ENCODE peak calls at places on chromosomes 5 and 9, in nine cellular contexts. L, U, I, Z, M, H, P, N and D are unnamed samples. For H3K27me3, the result is how much of the 10 kb centered on the place peaks cover.

GRCh38 chr5:171600736-171601265 is 181.4 kb downstream of the FGF18 start:
- DNase-seq in P (peak), Z (peak), L (no peak), H (no peak), I (no peak), U (peak), M (no peak), N (no peak), D (no peak)

GRCh38 chr9:1530681-1531080 is 480.5 kb downstream of the DMRT2 start:
- DNase-seq in H (no peak), L (no peak), N (no peak), M (no peak), P (no peak), Z (no peak), I (no peak), U (no peak), D (no peak)

GRCh38 chr9:131174681-131175239 is 49.4 kb downstream of the NUP214 start:
- DNase-seq in Z (no peak), I (no peak), N (no peak), P (no peak), L (no peak), U (no peak), H (no peak), M (no peak), D (no peak)

GRCh38 chr5:134510970-134511795 is 14.3 kb upstream of the JADE2 start:
- DNase-seq in P (peak), N (no peak), L (no peak), M (no peak), H (peak), U (no peak), I (no peak), Z (peak), D (peak)

GRCh38 chr5:94893404-94894145 is 275.1 kb downstream of the SLF1 start:
- DNase-seq in U (no peak), M (peak), N (no peak), Z (peak), L (no peak), P (peak), H (no peak), I (no peak), D (no peak)

GRCh38 chr5:72245517-72246238 is 74.4 kb downstream of the MRPS27 start:
- DNase-seq in P (no peak), N (no peak), H (no peak), Z (no peak), L (no peak), U (no peak), M (no peak), I (no peak), D (no peak)

GRCh38 chr5:149550267-149550582 is 1.0 kb downstream of the CSNK1A1 start:
- DNase-seq in M (no peak), Z (peak), H (no peak), N (no peak), L (no peak), I (no peak), U (no peak), P (peak), D (no peak)

GRCh38 chr9:88809371-88809770 is 181.9 kb upstream of the S1PR3 start:
- DNase-seq in L (no peak), U (no peak), Z (no peak), N (no peak), H (no peak), P (peak), M (no peak), I (no peak), D (no peak)

GRCh38 chr5:128632264-128632663 is 94.2 kb upstream of the FBN2 start:
- DNase-seq in I (no peak), H (no peak), U (no peak), L (no peak), M (no peak), N (no peak), P (peak), Z (no peak), D (no peak)

GRCh38 chr5:82246960-82247574 is 31.1 kb downstream of the RPS23 start:
- DNase-seq in L (no peak), M (no peak), U (no peak), P (no peak), I (no peak), N (no peak), Z (no peak), H (no peak), D (no peak)

GRCh38 chr5:162870966-162871365 is 566.4 kb upstream of the CCNG1 start:
- DNase-seq in I (no peak), U (no peak), M (no peak), H (no peak), N (no peak), L (no peak), Z (no peak), P (no peak), D (no peak)

GRCh38 chr5:1703352-1704050 is 96.1 kb downstream of the MRPL36 start:
- DNase-seq in P (no peak), N (no peak), I (no peak), U (no peak), M (no peak), H (no peak), Z (no peak), L (no peak), D (no peak)
- H3K27me3 ChIP-seq in P (under half), N (under half), I (under half), U (under half), M (under half), H (under half), Z (under half), L (under half), D (under half)

DNA sequence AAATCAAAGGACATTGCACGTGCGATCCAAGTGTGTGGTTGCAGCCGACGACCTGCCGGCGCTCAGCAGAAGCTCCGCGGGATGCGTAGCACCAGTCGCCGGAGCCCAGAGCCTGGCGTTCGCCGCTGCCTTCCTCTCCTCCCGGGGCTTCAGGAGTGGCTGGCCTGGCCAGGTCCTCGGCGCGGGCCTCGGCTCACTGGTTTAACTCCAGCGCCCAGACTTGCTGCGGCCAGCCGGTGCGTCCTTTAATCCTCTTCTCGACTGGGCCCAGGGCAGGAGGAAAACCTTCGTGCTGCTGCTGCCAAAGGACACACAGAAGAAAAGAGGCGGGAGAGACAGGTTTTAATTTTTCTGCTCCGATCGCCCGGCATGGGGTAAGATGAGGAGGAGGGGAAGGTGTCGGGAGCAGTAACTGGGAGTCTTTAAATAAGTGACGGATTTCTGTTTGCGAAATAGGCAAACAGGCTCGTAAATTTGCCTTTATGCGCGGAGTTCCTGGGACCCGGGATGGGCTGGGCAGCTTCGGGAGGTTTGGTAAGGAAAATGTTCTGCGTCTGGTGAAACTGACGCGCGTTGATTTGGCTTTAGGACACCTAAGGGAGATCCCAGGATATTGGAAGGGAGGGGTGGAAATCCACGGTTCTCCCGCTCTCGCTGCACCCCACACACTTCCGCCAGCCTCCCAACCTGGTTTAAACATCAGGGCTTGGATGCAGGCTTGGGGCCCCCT is 2.2 kb downstream of the HAND1 start:
- DNase-seq in I (no peak), M (no peak), L (no peak), H (no peak), N (no peak), U (peak), P (no peak), Z (no peak), D (no peak)
- H3K27me3 ChIP-seq in I (half or more), M (under half), L (under half), H (half or more), N (half or more), U (half or more), P (half or more), Z (half or more), D (half or more)

GRCh38 chr5:32713396-32714381 is 2.6 kb downstream of the NPR3 start:
- DNase-seq in M (no peak), I (peak), N (no peak), P (peak), Z (peak), U (no peak), H (peak), L (no peak), D (peak)

GRCh38 chr5:32710859-32711692 is at the start of gene NPR3:
- DNase-seq in N (no peak), Z (peak), M (no peak), L (no peak), P (peak), I (no peak), U (no peak), H (no peak), D (peak)

GRCh38 chr5:32712463-32713395 is 1.6 kb downstream of the NPR3 start:
- DNase-seq in H (no peak), P (peak), U (no peak), L (no peak), Z (peak), M (no peak), N (no peak), I (no peak), D (no peak)

GRCh38 chr5:32710335-32710858 is 724 bp upstream of the NPR3 start:
- DNase-seq in Z (peak), H (peak), N (no peak), P (no peak), M (no peak), L (peak), I (peak), U (peak), D (peak)

DNA sequence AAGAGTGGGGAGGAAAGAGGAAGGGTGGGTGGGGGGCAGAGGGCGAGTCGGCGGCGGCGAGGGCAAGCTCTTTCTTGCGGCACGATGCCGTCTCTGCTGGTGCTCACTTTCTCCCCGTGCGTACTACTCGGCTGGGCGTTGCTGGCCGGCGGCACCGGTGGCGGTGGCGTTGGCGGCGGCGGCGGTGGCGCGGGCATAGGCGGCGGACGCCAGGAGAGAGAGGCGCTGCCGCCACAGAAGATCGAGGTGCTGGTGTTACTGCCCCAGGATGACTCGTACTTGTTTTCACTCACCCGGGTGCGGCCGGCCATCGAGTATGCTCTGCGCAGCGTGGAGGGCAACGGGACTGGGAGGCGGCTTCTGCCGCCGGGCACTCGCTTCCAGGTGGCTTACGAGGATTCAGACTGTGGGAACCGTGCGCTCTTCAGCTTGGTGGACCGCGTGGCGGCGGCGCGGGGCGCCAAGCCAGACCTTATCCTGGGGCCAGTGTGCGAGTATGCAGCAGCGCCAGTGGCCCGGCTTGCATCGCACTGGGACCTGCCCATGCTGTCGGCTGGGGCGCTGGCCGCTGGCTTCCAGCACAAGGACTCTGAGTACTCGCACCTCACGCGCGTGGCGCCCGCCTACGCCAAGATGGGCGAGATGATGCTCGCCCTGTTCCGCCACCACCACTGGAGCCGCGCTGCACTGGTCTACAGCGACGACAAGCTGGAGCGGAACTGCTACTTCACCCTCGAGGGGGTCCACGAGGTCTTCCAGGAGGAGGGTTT is 757 bp downstream of the NPR3 start:
- DNase-seq in Z (peak), L (peak), U (peak), P (peak), M (no peak), H (peak), N (no peak), I (no peak), D (no peak)
- H3K27me3 ChIP-seq in Z (under half), L (under half), U (under half), P (half or more), M (half or more), H (under half), N (half or more), I (under half), D (half or more)

GRCh38 chr9:121269030-121269887 is 1.3 kb downstream of the GSN start:
- DNase-seq in P (no peak), H (peak), Z (peak), U (peak), N (no peak), I (no peak), M (no peak), L (no peak), D (peak)

GRCh38 chr9:121266906-121267650 is 884 bp upstream of the GSN start:
- DNase-seq in M (no peak), P (no peak), L (no peak), H (no peak), N (no peak), Z (peak), I (no peak), U (peak), D (no peak)

GRCh38 chr9:121268598-121269029 is 652 bp downstream of the GSN start:
- DNase-seq in P (no peak), I (peak), L (no peak), U (peak), H (peak), M (no peak), N (no peak), Z (peak), D (no peak)

GRCh38 chr9:121267689-121268597 is at the start of gene GSN:
- DNase-seq in H (peak), P (peak), U (peak), L (peak), I (peak), M (peak), Z (peak), N (no peak), D (peak)

DNA sequence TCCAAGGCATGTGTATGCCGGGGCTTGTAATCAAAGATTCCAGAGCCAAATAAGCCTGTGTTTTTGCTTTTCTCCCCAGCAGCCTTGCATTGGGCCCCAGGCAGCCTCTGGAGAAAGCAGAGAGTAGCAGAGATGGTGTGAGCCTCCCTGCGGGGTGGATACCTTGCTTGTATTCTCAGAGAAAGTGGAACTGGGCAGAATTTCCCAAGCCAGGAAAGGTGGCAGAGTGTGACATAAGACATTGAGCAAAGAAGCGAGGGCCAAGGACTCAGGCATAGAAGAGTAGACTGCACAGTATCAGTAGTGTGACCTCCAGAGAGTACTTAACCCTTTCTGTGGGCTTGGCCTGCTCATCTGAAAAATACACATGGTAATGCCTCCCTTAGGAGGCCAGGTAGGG is 1.6 kb upstream of the GSN start:
- DNase-seq in L (no peak), H (no peak), U (no peak), M (no peak), Z (no peak), P (no peak), I (no peak), N (no peak), D (no peak)
- H3K27me3 ChIP-seq in L (under half), H (under half), U (under half), M (under half), Z (under half), P (under half), I (under half), N (under half), D (under half)

DNA sequence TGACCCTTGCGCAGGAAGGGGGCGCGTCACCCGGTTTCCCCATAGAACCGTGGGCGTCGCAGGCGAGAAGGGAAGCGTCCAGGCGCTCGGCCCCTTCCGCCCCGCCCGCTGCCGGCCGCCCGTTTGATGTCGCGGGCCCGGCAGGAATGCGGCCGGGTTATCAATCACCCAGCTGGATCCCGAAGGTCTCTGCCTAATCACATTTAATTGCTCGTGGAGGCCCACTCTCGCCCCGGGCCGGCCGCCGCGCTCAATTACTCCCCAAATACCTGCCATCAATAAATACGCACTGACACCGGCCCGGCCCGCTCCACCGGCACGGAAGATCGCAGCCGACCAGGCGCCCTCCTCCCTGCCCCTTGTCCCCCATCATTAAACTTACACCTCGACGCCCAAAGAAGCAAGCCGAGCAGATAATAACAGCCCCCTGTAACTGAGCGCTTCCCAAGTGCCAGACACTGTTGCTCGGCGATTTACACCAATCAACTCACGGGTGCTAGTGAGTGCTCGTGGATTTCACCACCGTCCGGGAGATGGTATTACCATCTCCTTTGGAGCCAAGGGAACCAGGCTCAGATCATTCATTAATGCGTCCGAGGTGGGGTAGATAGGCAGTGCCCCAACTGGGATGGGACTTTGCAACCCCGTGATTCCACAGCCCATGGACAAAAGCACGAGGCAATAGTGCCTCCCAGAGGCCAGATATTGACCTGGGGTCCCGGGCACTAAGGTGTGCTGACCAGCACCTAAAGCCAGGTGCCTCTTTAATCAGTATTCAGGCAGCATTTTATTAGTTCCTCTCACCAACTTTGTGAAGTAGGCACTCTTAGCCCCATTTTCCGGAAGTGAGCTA is 11.3 kb downstream of the MSX2 start:
- DNase-seq in L (no peak), I (no peak), N (no peak), P (peak), U (no peak), Z (peak), H (no peak), M (peak), D (peak)
- H3K27me3 ChIP-seq in L (under half), I (half or more), N (half or more), P (half or more), U (half or more), Z (under half), H (under half), M (under half), D (under half)

GRCh38 chr5:168215646-168216045 is 75.8 kb upstream of the WWC1 start:
- DNase-seq in L (no peak), H (no peak), M (no peak), N (no peak), P (no peak), Z (no peak), I (no peak), U (no peak), D (no peak)
- H3K27me3 ChIP-seq in L (under half), H (under half), M (under half), N (under half), P (under half), Z (under half), I (under half), U (under half), D (under half)

GRCh38 chr5:943874-944620 is 51.4 kb downstream of the TRIP13 start:
- DNase-seq in I (peak), L (no peak), M (no peak), H (no peak), P (peak), Z (no peak), N (no peak), U (no peak), D (no peak)
- H3K27me3 ChIP-seq in I (under half), L (under half), M (under half), H (under half), P (under half), Z (under half), N (under half), U (half or more), D (under half)

GRCh38 chr5:93569295-93570164 is 11.5 kb downstream of the NR2F1-AS1 start:
- DNase-seq in I (no peak), U (no peak), P (no peak), M (no peak), Z (no peak), N (no peak), H (no peak), L (no peak), D (no peak)

GRCh38 chr5:93572101-93572772 is 8.8 kb downstream of the NR2F1-AS1 start:
- DNase-seq in L (no peak), M (no peak), I (no peak), N (no peak), H (no peak), P (peak), U (no peak), Z (no peak), D (no peak)

GRCh38 chr5:93572773-93573626 is 8.0 kb downstream of the NR2F1-AS1 start:
- DNase-seq in N (no peak), P (peak), I (no peak), L (no peak), H (peak), Z (peak), M (no peak), U (no peak), D (no peak)

GRCh38 chr5:93570294-93571110 is 10.5 kb downstream of the NR2F1-AS1 start:
- DNase-seq in I (no peak), H (no peak), P (peak), U (peak), Z (no peak), N (no peak), M (no peak), L (no peak), D (no peak)

DNA sequence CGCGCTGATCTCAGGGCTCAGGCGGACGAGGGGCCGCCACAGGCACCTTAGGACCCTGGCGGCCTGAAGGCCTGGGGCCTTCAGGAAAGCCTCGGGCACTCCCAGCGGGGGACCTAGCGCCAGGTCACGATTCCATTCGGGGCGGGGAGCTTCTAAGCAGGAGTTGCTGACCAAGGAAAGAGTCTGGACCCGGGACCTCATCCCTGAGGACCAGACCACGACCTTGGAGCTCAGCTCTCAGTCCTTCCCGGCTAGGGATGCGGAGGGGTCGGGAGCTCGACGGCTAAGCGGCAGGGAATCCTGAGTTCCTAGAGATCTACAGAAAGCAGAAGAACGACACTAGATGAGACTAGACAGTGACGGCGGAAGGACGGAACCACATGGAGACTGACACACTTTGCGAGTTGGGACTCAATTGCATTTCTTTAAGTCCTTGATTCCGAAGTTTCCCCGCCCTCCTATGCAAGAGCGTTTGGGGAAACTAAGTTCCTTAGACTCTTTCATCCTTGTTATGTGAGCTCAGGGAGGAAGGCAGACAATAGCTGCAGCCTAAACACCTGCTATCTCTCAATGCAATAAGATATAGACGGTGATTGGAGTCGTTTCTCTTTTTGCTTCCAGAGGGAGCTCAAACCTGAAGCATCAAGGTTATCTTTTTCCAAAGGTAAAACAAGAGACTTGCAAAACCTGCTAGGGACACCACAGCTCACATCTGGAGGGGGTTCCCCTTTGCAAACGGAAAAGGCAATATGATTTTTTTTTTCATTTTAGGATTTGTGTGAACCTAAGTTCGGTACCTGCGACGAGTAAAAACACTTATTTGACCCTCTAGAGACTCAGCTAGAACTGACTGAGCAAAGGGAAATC is 9.7 kb downstream of the NR2F1-AS1 start:
- DNase-seq in L (no peak), I (no peak), U (no peak), N (no peak), Z (no peak), P (no peak), M (no peak), H (no peak), D (no peak)
- H3K27me3 ChIP-seq in L (under half), I (half or more), U (half or more), N (half or more), Z (under half), P (half or more), M (under half), H (under half), D (half or more)

GRCh38 chr5:43702815-43703214 is 99.8 kb downstream of the NNT start:
- DNase-seq in L (no peak), H (no peak), U (no peak), P (peak), Z (peak), M (peak), N (no peak), I (no peak), D (no peak)
- H3K27me3 ChIP-seq in L (under half), H (under half), U (under half), P (under half), Z (under half), M (under half), N (under half), I (under half), D (under half)